ENCODE peak calls at places on chromosome 2, in ten cellular contexts. R is colonic mucosa; O is astrocyte of the spinal cord; X is fibroblast of lung; L is sigmoid colon; Z is CD8-positive, alpha-beta T cell; Q is endodermal cell; B is fibroblast of mammary gland; M is left lung; F is psoas muscle. E is an unnamed sample.

GRCh38 chr2:217979151-217979811 is 23.5 kb downstream of the TNS1 start:
- DNase-seq in L (peak; percentile 69), R (no peak), F (no peak), Q (peak; percentile 76), B (peak; percentile 65), X (peak; percentile 73), M (no peak), O (peak; percentile 38), Z (no peak), E (no peak)

GRCh38 chr2:68390114-68390513 is 25.0 kb downstream of the PLEK start:
- DNase-seq in Z (no peak), B (no peak), R (no peak), O (no peak), X (no peak), Q (no peak), M (no peak), F (no peak), L (no peak), E (no peak)

GRCh38 chr2:15895615-15896500 is 44.5 kb upstream of the MYCN start:
- DNase-seq in R (no peak), Z (no peak), M (no peak), B (no peak), Q (no peak), X (no peak), F (no peak), O (no peak), L (no peak), E (no peak)

GRCh38 chr2:218781691-218782528 is at the start of gene CYP27A1:
- DNase-seq in R (peak; percentile 79), X (peak; percentile 52), M (peak; percentile 89), Q (peak; percentile 86), O (peak; percentile 22), F (peak; percentile 61), Z (no peak), B (peak; percentile 29), L (peak; percentile 81), E (no peak)

GRCh38 chr2:12929806-12930205 is 213.1 kb downstream of the TRIB2 start:
- DNase-seq in X (no peak), L (no peak), Q (no peak), Z (no peak), F (no peak), M (no peak), O (no peak), R (no peak), B (no peak), E (no peak)

GRCh38 chr2:239538357-239539052 is 137.7 kb upstream of the HDAC4 start:
- DNase-seq in X (no peak), F (no peak), M (no peak), L (peak; percentile 46), B (no peak), Q (no peak), O (no peak), R (no peak), Z (no peak), E (no peak)

GRCh38 chr2:9656270-9656766 is 25.5 kb upstream of the YWHAQ start:
- DNase-seq in R (no peak), F (no peak), L (no peak), B (peak; percentile 94), Z (peak; percentile 39), X (peak; percentile 88), M (no peak), Q (peak; percentile 79), O (peak; percentile 98), E (no peak)

GRCh38 chr2:240368746-240369724 is 66.4 kb upstream of the GPC1 start:
- DNase-seq in M (peak; percentile 73), Q (no peak), L (no peak), X (no peak), Z (no peak), F (peak; percentile 84), B (no peak), R (no peak), O (no peak), E (no peak)

GRCh38 chr2:15688924-15689568 is 97.4 kb downstream of the DDX1 start:
- DNase-seq in F (no peak), Q (no peak), O (no peak), M (no peak), R (no peak), B (no peak), X (no peak), L (no peak), Z (no peak), E (no peak)

GRCh38 chr2:72211777-72212515 is 64.3 kb upstream of the CYP26B1 start:
- DNase-seq in L (no peak), O (peak; percentile 71), F (no peak), B (peak; percentile 63), X (peak; percentile 22), Z (no peak), R (no peak), M (no peak), Q (no peak), E (no peak)

GRCh38 chr2:239829326-239829725 is 195.8 kb downstream of the NDUFA10 start:
- DNase-seq in Z (no peak), B (no peak), M (peak; percentile 20), O (no peak), F (no peak), X (no peak), L (no peak), Q (peak; percentile 19), R (peak; percentile 11), E (no peak)

GRCh38 chr2:210540471-210541257 is 15.7 kb upstream of the CPS1 start:
- DNase-seq in M (no peak), B (peak; percentile 8), O (no peak), Q (no peak), Z (no peak), F (no peak), X (peak; percentile 24), R (no peak), L (no peak), E (no peak)
- H3K4me3 ChIP-seq in M (no peak overlapping the region), B (no peak overlapping the region), O (no peak overlapping the region), Q (no peak overlapping the region), Z (no peak overlapping the region), F (no peak overlapping the region), X (no peak overlapping the region), R (no peak overlapping the region), L (no peak overlapping the region), E (no peak overlapping the region)

GRCh38 chr2:122999823-123000222 is 1025.3 kb upstream of the CNTNAP5 start:
- DNase-seq in Q (peak; percentile 60), O (no peak), B (no peak), M (no peak), L (no peak), R (no peak), F (no peak), X (no peak), Z (no peak), E (no peak)
- H3K4me3 ChIP-seq in Q (no peak overlapping the region), O (no peak overlapping the region), B (no peak overlapping the region), M (no peak overlapping the region), L (no peak overlapping the region), R (no peak overlapping the region), F (no peak overlapping the region), X (no peak overlapping the region), Z (no peak overlapping the region), E (no peak overlapping the region)

GRCh38 chr2:65382776-65383357 is 49.5 kb downstream of the SPRED2 start:
- DNase-seq in B (peak; percentile 94), X (peak; percentile 80), R (peak; percentile 92), M (peak; percentile 95), Q (peak; percentile 60), Z (peak; percentile 78), F (peak; percentile 83), O (peak; percentile 94), L (peak; percentile 85), E (peak; percentile 97)
- H3K4me3 ChIP-seq in B (no peak overlapping the region), X (no peak overlapping the region), R (no peak overlapping the region), M (no peak overlapping the region), Q (no peak overlapping the region), Z (no peak overlapping the region), F (peak overlapping the region; percentile 33), O (no peak overlapping the region), L (peak overlapping the region; percentile 23), E (peak overlapping the region; percentile 33)

DNA sequence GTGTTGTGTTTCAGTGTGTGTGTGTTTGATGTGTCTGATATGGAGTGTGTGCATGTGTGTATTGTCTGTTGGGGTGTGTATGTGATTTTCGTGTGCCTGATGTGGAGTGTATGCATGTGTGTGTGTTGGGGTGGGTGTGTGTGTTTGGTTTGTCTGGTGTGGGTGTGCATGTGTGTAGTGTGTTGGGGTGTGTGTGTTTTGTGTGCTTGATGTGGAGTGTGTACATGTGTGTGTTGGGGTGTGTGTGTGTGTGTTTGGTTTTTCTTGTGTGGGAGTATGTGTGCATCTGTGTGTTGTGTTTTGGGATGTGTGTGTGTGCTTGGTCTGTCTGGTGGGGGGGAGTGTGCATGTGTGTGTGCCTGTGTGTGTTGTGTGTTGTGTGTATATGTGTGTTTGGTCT is 247.4 kb upstream of the ST6GAL2 start:
- DNase-seq in R (no peak), Q (no peak), Z (no peak), L (no peak), X (no peak), B (no peak), M (no peak), F (no peak), O (no peak), E (no peak)
- H3K4me3 ChIP-seq in R (no peak overlapping the region), Q (no peak overlapping the region), Z (no peak overlapping the region), L (no peak overlapping the region), X (no peak overlapping the region), B (no peak overlapping the region), M (no peak overlapping the region), F (no peak overlapping the region), O (no peak overlapping the region), E (no peak overlapping the region)

GRCh38 chr2:156897548-156897947 is 360.0 kb upstream of the GALNT5 start:
- DNase-seq in R (no peak), Z (no peak), F (no peak), Q (no peak), O (no peak), M (no peak), L (no peak), B (no peak), X (no peak), E (no peak)

GRCh38 chr2:156891609-156892008 is 365.9 kb upstream of the GALNT5 start:
- DNase-seq in Q (no peak), O (no peak), F (no peak), Z (no peak), R (no peak), B (no peak), X (no peak), M (no peak), L (no peak), E (no peak)

GRCh38 chr2:156890498-156891148 is 366.9 kb upstream of the GALNT5 start:
- DNase-seq in R (no peak), X (no peak), M (no peak), L (no peak), O (no peak), F (no peak), B (no peak), Q (no peak), Z (no peak), E (no peak)

GRCh38 chr2:156896294-156896693 is 361.2 kb upstream of the GALNT5 start:
- DNase-seq in B (peak; percentile 66), O (peak; percentile 77), L (no peak), M (no peak), X (peak; percentile 39), F (no peak), Z (no peak), Q (no peak), R (no peak), E (peak; percentile 79)

GRCh38 chr2:156892449-156893335 is 364.8 kb upstream of the GALNT5 start:
- DNase-seq in M (no peak), L (no peak), Q (no peak), R (no peak), F (no peak), O (peak; percentile 69), Z (no peak), X (peak; percentile 76), B (peak; percentile 68), E (peak; percentile 32)
- H3K4me3 ChIP-seq in M (peak overlapping the region; percentile 8), L (peak overlapping the region; percentile 23), Q (no peak overlapping the region), R (peak overlapping the region; percentile 30), F (peak overlapping the region; percentile 46), O (peak overlapping the region; percentile 32), Z (no peak overlapping the region), X (peak overlapping the region; percentile 37), B (peak overlapping the region; percentile 28), E (no peak overlapping the region)